ENCODE peak calls at places on chromosomes 16 and 17, in seven cellular contexts. H, F, A, W, V, Q and U are unnamed samples.

GRCh38 chr16:56108724-56109123 is 82.6 kb upstream of the GNAO1 start:
- DNase-seq in H (no peak), F (no peak), A (no peak), W (no peak), V (no peak), Q (no peak), U (no peak)

GRCh38 chr16:56983211-56983751 is 6.1 kb upstream of the NLRC5 start:
- DNase-seq in H (no peak), F (no peak), A (no peak), W (no peak), V (no peak), Q (no peak), U (no peak)

GRCh38 chr17:2138318-2138717 is 83.4 kb downstream of the HIC1 start:
- DNase-seq in H (no peak), F (no peak), A (no peak), W (peak), V (no peak), Q (peak), U (no peak)

GRCh38 chr17:79981661-79982101 is 54.0 kb downstream of the TBC1D16 start:
- DNase-seq in H (no peak), F (no peak), A (no peak), W (no peak), V (no peak), Q (no peak), U (peak)

GRCh38 chr16:15952265-15952711 is 2.9 kb downstream of the ABCC1 start:
- DNase-seq in H (no peak), F (no peak), A (no peak), W (peak), V (no peak), Q (no peak), U (no peak)

GRCh38 chr17:81003711-81004335 is 12.2 kb downstream of the CHMP6 start:
- DNase-seq in H (no peak), F (no peak), A (no peak), W (peak), V (peak), Q (no peak), U (no peak)

GRCh38 chr17:78144146-78144719 is 2.0 kb upstream of the C17orf99 start:
- DNase-seq in H (peak), F (no peak), A (no peak), W (peak), V (peak), Q (peak), U (peak)

GRCh38 chr17:9987779-9988585 is 82.9 kb upstream of the RCVRN start:
- DNase-seq in H (no peak), F (peak), A (no peak), W (peak), V (no peak), Q (peak), U (no peak)

GRCh38 chr17:5823219-5823618 is 238.9 kb upstream of the NLRP1 start:
- DNase-seq in H (no peak), F (no peak), A (no peak), W (no peak), V (no peak), Q (no peak), U (no peak)

GRCh38 chr17:17890773-17891759 is 54.3 kb upstream of the SREBF1 start:
- DNase-seq in H (no peak), F (peak), A (no peak), W (peak), V (no peak), Q (peak), U (no peak)

GRCh38 chr17:1289695-1290094 is 10.2 kb downstream of the TRARG1 start:
- DNase-seq in H (no peak), F (no peak), A (no peak), W (no peak), V (no peak), Q (no peak), U (no peak)

GRCh38 chr17:7559307-7560171 is 989 bp downstream of the TNFSF13 start:
- DNase-seq in H (no peak), F (no peak), A (no peak), W (no peak), V (no peak), Q (no peak), U (peak)

GRCh38 chr16:82699711-82700495 is 73.1 kb downstream of the CDH13 start:
- DNase-seq in H (no peak), F (no peak), A (no peak), W (peak), V (peak), Q (peak), U (no peak)

GRCh38 chr17:28948342-28948741 is 3.0 kb downstream of the PHF12 start:
- DNase-seq in H (no peak), F (no peak), A (no peak), W (no peak), V (no peak), Q (no peak), U (no peak)

GRCh38 chr17:44543905-44544523 is 13.3 kb upstream of the FZD2 start:
- DNase-seq in H (no peak), F (no peak), A (no peak), W (no peak), V (no peak), Q (no peak), U (no peak)

GRCh38 chr16:55899857-55900256 is 24.7 kb upstream of the CES5A start:
- DNase-seq in H (no peak), F (no peak), A (no peak), W (no peak), V (no peak), Q (no peak), U (no peak)

GRCh38 chr17:72145972-72146755 is 25.3 kb downstream of the SOX9 start:
- DNase-seq in H (no peak), F (no peak), A (no peak), W (peak), V (no peak), Q (no peak), U (no peak)

GRCh38 chr16:81627729-81628128 is 151.4 kb upstream of the PLCG2 start:
- DNase-seq in H (no peak), F (no peak), A (no peak), W (no peak), V (no peak), Q (no peak), U (no peak)

GRCh38 chr17:56136316-56136715 is 17.0 kb upstream of the ANKFN1 start:
- DNase-seq in H (no peak), F (no peak), A (no peak), W (no peak), V (no peak), Q (no peak), U (no peak)

GRCh38 chr16:31877876-31878642 is 4.5 kb downstream of the ZNF267 start:
- DNase-seq in H (no peak), F (no peak), A (no peak), W (no peak), V (no peak), Q (no peak), U (no peak)

GRCh38 chr16:1972490-1972877 is 631 bp downstream of the TBL3 start:
- DNase-seq in H (no peak), F (peak), A (no peak), W (peak), V (no peak), Q (peak), U (no peak)

GRCh38 chr17:74490716-74491115 is 24.3 kb downstream of the CD300A start:
- DNase-seq in H (no peak), F (no peak), A (no peak), W (no peak), V (no peak), Q (no peak), U (no peak)

GRCh38 chr17:80889231-80889896 is 102.3 kb upstream of the CHMP6 start:
- DNase-seq in H (no peak), F (no peak), A (no peak), W (no peak), V (no peak), Q (no peak), U (no peak)

GRCh38 chr17:79948918-79949645 is 86.6 kb downstream of the TBC1D16 start:
- DNase-seq in H (no peak), F (peak), A (no peak), W (no peak), V (no peak), Q (no peak), U (peak)

GRCh38 chr16:11836653-11837244 is 14.6 kb downstream of the RSL1D1 start:
- DNase-seq in H (no peak), F (no peak), A (no peak), W (peak), V (no peak), Q (peak), U (no peak)